ENCODE peak calls at places on chromosome 12, in seven cellular contexts. C is IMR-90, J is upper lobe of right lung, F is tibial artery, Q is H1, L is pancreas, S is endothelial cell of umbilical vein. V is an unnamed sample. For H3K27me3, the result is how much of the 10 kb centered on the place peaks cover.

GRCh38 chr12:22631863-22632463 is 7.0 kb downstream of the ETNK1 start:
- DNase-seq in Q (no peak), F (no peak), S (peak), L (no peak), J (no peak), C (peak), V (no peak)

GRCh38 chr12:69929531-69929930 is 104.5 kb downstream of the MYRFL start:
- DNase-seq in L (no peak), F (no peak), J (no peak), Q (no peak), S (no peak), C (peak), V (no peak)

GRCh38 chr12:129966086-129966640 is 62.3 kb upstream of the TMEM132D start:
- DNase-seq in Q (peak), S (no peak), J (no peak), C (no peak), F (no peak), L (no peak), V (no peak)

GRCh38 chr12:89949457-89950195 is 241.0 kb upstream of the ATP2B1 start:
- DNase-seq in S (peak), J (no peak), L (no peak), C (peak), F (no peak), Q (no peak), V (peak)

GRCh38 chr12:56128669-56129209 is 672 bp downstream of the ESYT1 start:
- DNase-seq in J (no peak), Q (no peak), C (no peak), F (peak), L (no peak), S (peak), V (no peak)

GRCh38 chr12:104414581-104415305 is 42.0 kb upstream of the CHST11 start:
- DNase-seq in F (no peak), J (no peak), S (no peak), Q (no peak), L (no peak), C (no peak), V (no peak)

GRCh38 chr12:49094104-49094948 is at the start of gene DHH:
- DNase-seq in Q (peak), C (no peak), L (peak), S (peak), F (peak), J (peak), V (no peak)

GRCh38 chr12:104485651-104486341 is 29.0 kb downstream of the CHST11 start:
- DNase-seq in Q (no peak), J (no peak), L (no peak), F (no peak), C (no peak), S (no peak), V (peak)

GRCh38 chr12:43292699-43293098 is 259.3 kb downstream of the ADAMTS20 start:
- DNase-seq in C (peak), Q (no peak), J (no peak), S (peak), L (no peak), F (no peak), V (no peak)

GRCh38 chr12:119258149-119258548 is 76.4 kb upstream of the CCDC60 start:
- DNase-seq in S (no peak), C (no peak), L (no peak), Q (no peak), J (no peak), F (no peak), V (no peak)

GRCh38 chr12:3364226-3364625 is 126.8 kb upstream of the PRMT8 start:
- DNase-seq in Q (no peak), L (no peak), F (no peak), J (no peak), S (no peak), C (no peak), V (no peak)

GRCh38 chr12:94429191-94429590 is 30.5 kb downstream of the CEP83 start:
- DNase-seq in L (no peak), F (no peak), C (no peak), S (no peak), J (no peak), Q (no peak), V (no peak)

GRCh38 chr12:108884116-108885012 is 4.5 kb downstream of the DAO start:
- DNase-seq in C (no peak), S (peak), Q (peak), J (peak), L (peak), F (no peak), V (peak)

DNA sequence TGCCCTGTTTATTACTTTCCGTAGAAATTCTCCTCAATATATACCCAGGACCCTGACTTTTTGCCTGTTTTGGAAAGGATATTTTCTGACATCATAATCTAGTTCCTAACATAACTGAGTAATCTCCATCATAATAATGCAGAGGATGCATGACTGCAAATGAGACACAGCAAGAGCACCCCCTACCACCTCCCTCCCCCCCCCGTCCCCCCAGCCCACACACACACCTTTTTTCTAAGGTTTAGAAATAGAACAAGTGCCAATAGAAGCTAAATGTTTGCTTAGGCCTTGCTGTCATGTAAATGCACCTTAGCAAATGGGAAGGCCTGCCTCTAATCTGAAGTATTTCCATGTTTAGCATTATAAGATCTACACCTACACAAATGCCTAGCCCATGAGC is at the start of gene PTHLH:
- DNase-seq in S (no peak), F (no peak), C (no peak), Q (no peak), L (no peak), J (no peak), V (no peak)
- H3K27me3 ChIP-seq in S (under half), F (under half), C (under half), Q (half or more), L (under half), J (half or more), V (half or more)

GRCh38 chr12:12890815-12891645 is at the start of gene GPRC5A:
- DNase-seq in S (peak), F (peak), C (peak), L (peak), Q (peak), J (peak), V (peak)
- TF ChIP-seq CTCF in S (peak), F (peak), C (peak), L (no peak), Q (peak), J (peak), V (no peak)

DNA sequence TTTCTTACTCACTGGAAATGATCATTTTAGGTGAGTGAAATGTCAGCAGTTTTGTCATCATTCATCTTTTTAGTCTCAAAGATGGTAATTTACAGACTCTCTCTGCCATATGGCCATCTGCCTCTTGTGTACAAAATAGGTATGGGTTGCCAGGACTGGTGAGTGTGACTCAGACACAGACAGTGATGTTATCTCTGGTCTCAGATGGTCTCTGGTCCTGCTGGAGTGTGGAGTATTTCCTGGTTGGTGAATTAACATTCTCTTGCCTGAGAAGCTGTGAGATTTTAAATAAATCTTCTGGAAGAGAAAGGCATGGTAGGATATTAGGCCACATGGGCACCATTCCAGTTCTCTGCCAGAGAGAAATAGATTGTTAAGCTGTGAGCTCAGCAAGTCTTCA is 207.0 kb downstream of the ATP23 start:
- DNase-seq in C (peak), S (peak), F (no peak), L (no peak), J (no peak), Q (no peak), V (no peak)
- H3K27me3 ChIP-seq in C (under half), S (under half), F (under half), L (under half), J (under half), Q (under half), V (under half)

DNA sequence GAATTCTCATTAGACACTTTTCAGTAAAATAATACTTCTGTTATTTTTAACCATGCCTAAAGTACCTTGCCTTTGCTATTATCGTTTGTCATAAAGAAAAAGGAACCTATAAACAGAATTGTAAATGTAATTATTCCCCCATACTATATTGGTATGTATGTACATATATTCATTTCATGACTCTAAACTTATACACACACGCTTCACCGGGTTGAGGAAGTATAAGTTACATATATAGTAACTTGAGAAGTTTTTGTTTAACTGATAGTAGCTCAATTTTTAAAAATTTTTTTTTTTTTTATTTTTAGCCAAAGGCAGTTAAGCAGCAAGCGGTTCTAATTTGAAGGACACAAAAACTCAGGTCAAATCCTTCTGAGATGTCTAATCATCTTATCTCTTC is 107.6 kb downstream of the PLEKHG7 start:
- DNase-seq in J (no peak), S (no peak), L (no peak), C (no peak), Q (no peak), F (no peak), V (no peak)
- TF ChIP-seq CTCF in J (no peak), S (no peak), L (no peak), C (no peak), Q (no peak), F (no peak), V (no peak)

GRCh38 chr12:53997324-53998173 is 2.4 kb upstream of the HOXC9 start:
- DNase-seq in L (no peak), J (no peak), C (no peak), Q (no peak), F (no peak), S (no peak), V (no peak)

GRCh38 chr12:53996188-53996885 is 3.6 kb upstream of the HOXC9 start:
- DNase-seq in J (no peak), L (no peak), Q (peak), S (no peak), F (no peak), C (no peak), V (no peak)

GRCh38 chr12:53998174-53998899 is 1.6 kb upstream of the HOXC9 start:
- DNase-seq in C (no peak), J (no peak), S (no peak), F (no peak), Q (no peak), L (no peak), V (no peak)

GRCh38 chr12:53995311-53996187 is 4.4 kb upstream of the HOXC9 start:
- DNase-seq in F (peak), J (no peak), L (no peak), Q (peak), S (no peak), C (no peak), V (no peak)

DNA sequence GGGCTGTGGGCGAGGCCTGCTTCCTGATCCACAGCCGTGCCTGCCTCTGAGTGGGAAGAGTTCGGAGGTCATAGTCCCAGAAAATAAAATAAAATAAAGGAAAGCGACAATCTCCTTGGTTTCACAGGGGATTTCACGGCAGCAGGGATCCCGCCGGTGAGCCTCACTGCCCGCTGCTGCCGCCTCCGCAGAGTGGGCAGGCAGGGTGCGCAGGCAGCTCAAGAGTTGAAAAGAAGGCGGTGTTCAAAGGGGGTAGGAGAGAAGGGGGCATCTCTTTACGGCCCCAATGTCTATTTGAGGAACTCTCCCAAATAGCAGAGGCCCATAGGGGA is 3.1 kb upstream of the HOXC9 start:
- DNase-seq in L (no peak), Q (no peak), J (no peak), S (no peak), C (no peak), F (no peak), V (no peak)
- H3K27me3 ChIP-seq in L (half or more), Q (half or more), J (half or more), S (half or more), C (half or more), F (under half), V (half or more)

GRCh38 chr12:26127404-26127803 is 2.6 kb upstream of the BHLHE41 start:
- DNase-seq in F (no peak), J (no peak), Q (no peak), C (no peak), S (no peak), L (no peak), V (no peak)

GRCh38 chr12:26124491-26125450 is at the start of gene BHLHE41:
- DNase-seq in Q (peak), F (peak), S (peak), J (peak), L (peak), C (peak), V (no peak)

GRCh38 chr12:26125451-26126339 is 858 bp upstream of the BHLHE41 start:
- DNase-seq in C (peak), F (peak), L (peak), J (peak), S (peak), Q (peak), V (peak)

GRCh38 chr12:26128180-26128579 is 3.3 kb upstream of the BHLHE41 start:
- DNase-seq in C (no peak), S (no peak), J (no peak), Q (no peak), F (no peak), L (no peak), V (no peak)

GRCh38 chr12:26126340-26127284 is 1.8 kb upstream of the BHLHE41 start:
- DNase-seq in L (peak), C (peak), F (peak), Q (peak), J (peak), S (peak), V (peak)
- TF ChIP-seq CTCF in L (no peak), C (no peak), F (no peak), Q (no peak), J (no peak), S (no peak), V (no peak)

GRCh38 chr12:20868277-20868676 is 57.8 kb downstream of the SLCO1B3 start:
- DNase-seq in L (no peak), J (no peak), C (no peak), S (no peak), Q (no peak), F (no peak), V (no peak)
- H3K27me3 ChIP-seq in L (under half), J (under half), C (under half), S (under half), Q (under half), F (under half), V (under half)

GRCh38 chr12:14769462-14769836 is 33.8 kb downstream of the WBP11 start:
- DNase-seq in F (no peak), Q (peak), J (peak), S (no peak), C (peak), L (peak), V (no peak)

GRCh38 chr12:14771651-14772137 is 31.6 kb downstream of the WBP11 start:
- DNase-seq in C (no peak), Q (no peak), J (no peak), F (no peak), L (no peak), S (no peak), V (peak)

GRCh38 chr12:14769837-14770494 is 33.3 kb downstream of the WBP11 start:
- DNase-seq in S (peak), F (peak), Q (peak), L (peak), J (peak), C (peak), V (peak)

GRCh38 chr12:14768823-14769405 is 34.4 kb downstream of the WBP11 start:
- DNase-seq in S (no peak), Q (peak), F (no peak), C (peak), L (peak), J (no peak), V (peak)

GRCh38 chr12:14770495-14771313 is 32.6 kb downstream of the WBP11 start:
- DNase-seq in J (peak), C (peak), S (peak), Q (peak), L (peak), F (peak), V (peak)
- TF ChIP-seq CTCF in J (no peak), C (no peak), S (no peak), Q (no peak), L (no peak), F (no peak), V (no peak)

V was measured in CD4-positive, alpha-beta T cell.